ENCODE peak calls at places on chromosomes 4 and X, in four cellular contexts. C is H9, F is mesenchymal stem cell, E is trophoblast cell. N is an unnamed sample.

GRCh38 chr4:47017081-47017480 is 14.3 kb upstream of the GABRB1 start:
- DNase-seq in C (no peak), F (peak), E (no peak), N (no peak)

GRCh38 chr4:6331468-6331867 is 61.8 kb downstream of the WFS1 start:
- DNase-seq in C (no peak), F (no peak), E (no peak), N (no peak)

GRCh38 chr4:176792348-176793059 is at the start of gene VEGFC:
- DNase-seq in C (peak), F (peak), E (peak), N (peak)

GRCh38 chr4:81427605-81427922 is 44.1 kb downstream of the RASGEF1B start:
- DNase-seq in C (peak), F (no peak), E (no peak), N (peak)

GRCh38 chr4:7186516-7187296 is 5.6 kb upstream of the SORCS2 start:
- DNase-seq in C (peak), F (no peak), E (no peak), N (no peak)

GRCh38 chr4:186723207-186724047 is at the start of gene FAT1:
- DNase-seq in C (peak), F (peak), E (peak), N (peak)

GRCh38 chr4:10032625-10033024 is 11.3 kb upstream of the SLC2A9 start:
- DNase-seq in C (peak), F (no peak), E (peak), N (no peak)

GRCh38 chr4:158578476-158578875 is 56.8 kb downstream of the RXFP1 start:
- DNase-seq in C (no peak), F (peak), E (peak), N (no peak)

GRCh38 chr4:82469776-82470345 is 39.5 kb downstream of the ENOPH1 start:
- DNase-seq in C (no peak), F (peak), E (no peak), N (no peak)

GRCh38 chrX:120090208-120090607 is 12.7 kb upstream of the RHOXF2B start:
- DNase-seq in C (peak), F (no peak), E (no peak), N (no peak)

GRCh38 chr4:13599159-13599558 is 28.4 kb downstream of the BOD1L1 start:
- DNase-seq in C (peak), F (no peak), E (no peak), N (no peak)

GRCh38 chr4:25919676-25920075 is 5.7 kb downstream of the SMIM20 start:
- DNase-seq in C (no peak), F (peak), E (no peak), N (no peak)

GRCh38 chrX:19955306-19955705 is 35.6 kb downstream of the BCLAF3 start:
- DNase-seq in C (no peak), F (no peak), E (no peak), N (no peak)

GRCh38 chr4:119010909-119011606 is 122.4 kb downstream of the SYNPO2 start:
- DNase-seq in C (no peak), F (no peak), E (no peak), N (no peak)

GRCh38 chrX:53356186-53356585 is 66.3 kb downstream of the SMC1A start:
- DNase-seq in C (peak), F (no peak), E (peak), N (no peak)

GRCh38 chr4:115332078-115332477 is 218.7 kb upstream of the NDST4 start:
- DNase-seq in C (no peak), F (peak), E (peak), N (no peak)

GRCh38 chrX:115650916-115651315 is 89.9 kb downstream of the PLS3 start:
- DNase-seq in C (peak), F (peak), E (peak), N (peak)

GRCh38 chr4:188178276-188178675 is 39.0 kb downstream of the TRIML1 start:
- DNase-seq in C (no peak), F (peak), E (peak), N (no peak)

DNA sequence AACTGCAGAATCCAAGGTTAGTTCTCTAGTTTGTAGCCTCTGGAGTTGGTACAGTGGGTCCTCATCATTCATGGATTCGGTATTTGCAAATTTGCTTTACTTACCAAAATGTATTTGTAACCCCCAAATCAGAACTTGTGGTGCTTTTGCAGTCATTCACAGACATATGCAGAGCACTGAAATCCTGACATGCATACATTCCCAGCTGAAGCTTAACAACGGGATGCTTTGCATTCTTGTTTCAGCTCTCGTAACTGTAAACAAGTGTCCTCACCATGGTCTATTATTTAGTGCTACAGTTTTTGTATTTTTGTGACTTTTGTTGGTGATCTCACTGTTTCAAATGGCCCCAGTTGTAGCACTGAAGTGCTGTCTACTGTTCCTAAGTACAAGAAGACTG is 16.1 kb downstream of the BEND4 start:
- DNase-seq in C (no peak), F (no peak), E (peak), N (no peak)
- H2BK12ac ChIP-seq in C (no peak), F (no peak), E (no peak), N (no peak)

GRCh38 chr4:113684534-113685091 is 76.9 kb downstream of the CAMK2D start:
- DNase-seq in C (peak), F (peak), E (peak), N (no peak)
- H3K4ac ChIP-seq in C (no peak), F (no peak), E (no peak), N (no peak)

GRCh38 chr4:151481813-151482212 is 72.8 kb downstream of the FHIP1A start:
- DNase-seq in C (no peak), F (no peak), E (no peak), N (no peak)

GRCh38 chr4:151486166-151486565 is 77.2 kb downstream of the FHIP1A start:
- DNase-seq in C (no peak), F (peak), E (no peak), N (no peak)

GRCh38 chr4:151484396-151485102 is 75.6 kb downstream of the FHIP1A start:
- DNase-seq in C (peak), F (peak), E (peak), N (peak)

GRCh38 chr4:151488968-151489367 is 80.0 kb downstream of the FHIP1A start:
- DNase-seq in C (no peak), F (no peak), E (peak), N (no peak)

DNA sequence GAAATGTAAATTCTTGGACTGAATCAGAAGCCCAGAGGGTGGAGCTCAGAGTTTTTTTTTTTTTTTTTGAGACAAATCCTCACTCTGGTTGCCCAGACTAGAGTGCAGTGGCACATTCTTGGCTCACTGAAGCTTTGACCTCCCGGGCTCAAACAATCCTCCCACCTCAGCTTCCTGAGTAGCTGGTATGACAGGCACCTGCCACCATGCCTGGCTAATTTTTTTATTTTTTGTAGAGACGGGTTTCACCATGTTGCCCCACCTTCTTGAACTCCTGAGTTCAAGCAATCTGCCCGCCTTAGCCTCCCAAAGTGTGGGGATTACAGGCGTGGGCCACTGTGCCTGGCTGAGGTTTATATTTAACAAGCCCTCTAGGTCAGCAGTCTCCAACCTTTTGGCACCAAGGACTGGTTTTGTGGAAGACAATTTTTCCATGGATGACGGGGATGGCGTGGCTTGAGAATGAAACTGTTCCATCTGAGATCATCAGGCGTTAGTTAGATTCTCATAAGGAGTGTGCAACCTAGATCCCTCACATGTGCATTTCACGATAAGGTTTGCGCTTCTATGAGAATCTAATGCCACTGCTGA is 76.7 kb downstream of the FHIP1A start:
- DNase-seq in C (peak), F (no peak), E (no peak), N (no peak)
- H2BK12ac ChIP-seq in C (peak), F (no peak), E (peak), N (no peak)

DNA sequence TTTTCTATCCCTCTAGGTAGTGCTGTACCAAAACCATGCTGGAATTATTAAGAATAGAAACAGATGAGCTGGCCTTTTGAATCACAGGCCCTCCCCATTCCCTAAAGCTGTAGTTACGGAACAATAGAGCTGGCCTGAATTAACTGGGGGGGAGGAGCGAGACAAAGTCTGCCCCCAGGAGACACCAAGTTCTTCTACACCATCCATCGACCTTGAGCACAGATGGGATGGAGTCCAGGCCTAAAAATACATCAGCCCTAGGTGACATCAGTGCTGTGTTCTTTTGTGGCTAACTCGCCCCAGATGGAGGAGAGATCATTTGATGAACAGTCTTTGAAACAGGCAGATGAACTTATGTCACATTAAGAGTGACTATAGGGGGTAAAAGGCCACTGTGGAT is 49.6 kb downstream of the LHFPL1 start:
- DNase-seq in C (no peak), F (no peak), E (no peak), N (no peak)
- H3K4ac ChIP-seq in C (no peak), F (no peak), E (no peak), N (no peak)

DNA sequence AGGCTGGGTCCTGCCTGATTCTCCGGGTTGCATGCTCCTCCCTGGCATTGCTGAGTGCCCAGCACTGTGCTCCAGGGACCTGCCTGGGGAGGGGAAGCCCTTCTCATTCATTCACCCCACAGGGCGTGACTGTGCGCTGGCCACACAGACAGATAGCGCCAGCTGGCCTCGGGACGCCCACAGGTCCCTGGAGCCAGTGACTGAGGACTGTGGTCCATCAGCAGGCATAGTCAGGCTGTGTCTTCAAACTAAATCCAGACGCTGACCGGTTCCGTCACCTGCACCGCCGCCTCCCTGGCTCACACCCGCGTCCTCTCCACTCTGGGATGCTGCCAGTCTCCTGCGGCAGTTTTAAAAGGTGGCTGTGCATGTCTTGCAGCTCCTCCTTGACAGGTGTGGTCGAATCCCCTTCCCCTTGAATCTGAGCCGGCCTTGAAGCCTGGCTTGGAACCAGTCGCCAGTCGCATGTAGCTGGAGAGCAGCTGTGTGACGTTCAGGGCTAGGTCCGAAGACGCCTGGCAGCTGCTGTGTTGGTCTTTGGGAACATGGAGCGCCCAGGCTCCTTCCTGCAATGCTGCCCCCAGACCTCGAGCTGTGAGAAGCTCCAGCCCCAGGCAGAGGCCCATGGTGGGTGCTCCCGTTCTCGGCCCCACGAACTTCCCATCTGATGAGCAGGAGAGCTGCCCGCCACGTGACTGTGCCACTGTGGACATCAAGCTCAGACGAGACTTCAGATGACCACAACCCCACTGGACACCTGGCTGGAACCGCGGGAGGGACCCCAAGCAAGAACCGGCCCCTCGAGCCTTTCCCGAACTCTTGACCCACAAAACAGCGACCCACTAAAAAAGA is 94.1 kb downstream of the ADRA2C start:
- DNase-seq in C (no peak), F (no peak), E (no peak), N (no peak)
- H2BK12ac ChIP-seq in C (no peak), F (no peak), E (no peak), N (no peak)

GRCh38 chr4:98332017-98332416 is 70.8 kb downstream of the RAP1GDS1 start:
- DNase-seq in C (no peak), F (no peak), E (no peak), N (no peak)

GRCh38 chr4:98326168-98326567 is 65.0 kb downstream of the RAP1GDS1 start:
- DNase-seq in C (no peak), F (no peak), E (no peak), N (no peak)

DNA sequence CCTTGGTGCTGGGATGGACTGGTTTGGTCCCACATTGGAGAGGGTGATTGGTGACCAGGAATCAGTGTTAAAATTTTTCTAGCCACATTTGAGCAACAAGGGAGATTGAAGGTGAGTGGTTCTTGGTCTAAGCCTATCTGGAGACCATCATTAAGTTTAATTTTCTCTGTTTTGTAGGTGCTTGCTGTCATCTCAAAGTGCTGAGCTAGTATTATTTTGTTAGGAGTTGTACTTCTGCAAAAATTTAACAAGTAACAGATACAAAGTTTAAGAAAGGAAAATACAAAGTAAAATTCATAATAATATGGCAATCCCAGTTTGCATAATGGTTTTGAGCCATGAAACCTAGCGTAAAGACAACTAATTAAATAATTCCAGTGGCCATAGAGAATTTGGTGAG is 66.5 kb downstream of the RAP1GDS1 start:
- DNase-seq in C (no peak), F (no peak), E (no peak), N (no peak)
- H3K4ac ChIP-seq in C (no peak), F (no peak), E (no peak), N (no peak)

GRCh38 chr4:3485882-3486555 is 22.9 kb downstream of the DOK7 start:
- DNase-seq in C (no peak), F (no peak), E (no peak), N (no peak)

GRCh38 chr4:3485011-3485881 is 22.1 kb downstream of the DOK7 start:
- DNase-seq in C (no peak), F (no peak), E (no peak), N (no peak)

GRCh38 chr4:3482707-3483106 is 19.6 kb downstream of the DOK7 start:
- DNase-seq in C (no peak), F (no peak), E (no peak), N (no peak)

GRCh38 chr4:3483471-3483921 is 20.4 kb downstream of the DOK7 start:
- DNase-seq in C (no peak), F (peak), E (no peak), N (no peak)

GRCh38 chr4:3484057-3484973 is 21.2 kb downstream of the DOK7 start:
- DNase-seq in C (no peak), F (no peak), E (peak), N (no peak)
- H2BK12ac ChIP-seq in C (no peak), F (no peak), E (no peak), N (peak)

GRCh38 chrX:27878862-27879261 is 71.1 kb downstream of the MAGEB10 start:
- DNase-seq in C (no peak), F (no peak), E (no peak), N (no peak)
- H3K4ac ChIP-seq in C (no peak), F (no peak), E (no peak), N (no peak)